ENCODE peak calls at places on chromosome 1, in six cellular contexts. C is adrenal gland, N is tibial nerve, U is H1, G is A549, W is ovary. K is an unnamed sample. For H3K9me3, the result is how much of the 10 kb centered on the place peaks cover.

GRCh38 chr1:231665046-231665445 is 38.5 kb downstream of the DISC1 start:
- DNase-seq in U (no peak), C (no peak), W (no peak), N (no peak), G (no peak), K (no peak)

GRCh38 chr1:209710098-209710497 is 5.5 kb downstream of the HSD11B1 start:
- DNase-seq in C (no peak), W (no peak), N (no peak), G (no peak), U (no peak), K (no peak)

GRCh38 chr1:45065083-45065482 is 53.0 kb downstream of the UROD start:
- DNase-seq in N (no peak), G (no peak), W (no peak), C (no peak), U (no peak), K (no peak)

GRCh38 chr1:56229183-56229582 is 350.2 kb downstream of the PLPP3 start:
- DNase-seq in U (no peak), W (no peak), G (no peak), C (no peak), N (no peak), K (no peak)

GRCh38 chr1:228430243-228430642 is 13.6 kb upstream of the TRIM17 start:
- DNase-seq in G (no peak), U (no peak), N (no peak), W (no peak), C (no peak), K (no peak)

GRCh38 chr1:162283657-162284056 is 93.0 kb downstream of the SPATA46 start:
- DNase-seq in N (no peak), U (no peak), C (no peak), G (no peak), W (no peak), K (no peak)

GRCh38 chr1:96524100-96524499 is 197.5 kb upstream of the PTBP2 start:
- DNase-seq in C (no peak), W (no peak), U (no peak), N (no peak), G (no peak), K (no peak)

GRCh38 chr1:244294825-244295224 is 156.9 kb downstream of the ADSS2 start:
- DNase-seq in W (no peak), N (no peak), C (no peak), U (no peak), G (no peak), K (no peak)

GRCh38 chr1:234214911-234215892 is 158.1 kb upstream of the COA6 start:
- DNase-seq in U (peak), N (no peak), W (no peak), G (no peak), C (no peak), K (no peak)

GRCh38 chr1:41368801-41369200 is 7.6 kb downstream of the FOXO6 start:
- DNase-seq in W (no peak), U (no peak), G (no peak), N (no peak), C (no peak), K (no peak)

GRCh38 chr1:163528710-163529348 is 207.1 kb downstream of the NUF2 start:
- DNase-seq in G (no peak), C (peak), N (no peak), U (no peak), W (peak), K (no peak)

GRCh38 chr1:203726417-203726867 is 38.5 kb upstream of the LAX1 start:
- DNase-seq in N (no peak), W (no peak), G (no peak), U (no peak), C (peak), K (no peak)

GRCh38 chr1:150507912-150508864 is at the start of gene ECM1:
- DNase-seq in W (peak), N (peak), C (peak), G (peak), U (no peak), K (no peak)
- H3K4me3 ChIP-seq in W (no peak), N (peak), C (peak), G (no peak), U (no peak), K (no peak)

DNA sequence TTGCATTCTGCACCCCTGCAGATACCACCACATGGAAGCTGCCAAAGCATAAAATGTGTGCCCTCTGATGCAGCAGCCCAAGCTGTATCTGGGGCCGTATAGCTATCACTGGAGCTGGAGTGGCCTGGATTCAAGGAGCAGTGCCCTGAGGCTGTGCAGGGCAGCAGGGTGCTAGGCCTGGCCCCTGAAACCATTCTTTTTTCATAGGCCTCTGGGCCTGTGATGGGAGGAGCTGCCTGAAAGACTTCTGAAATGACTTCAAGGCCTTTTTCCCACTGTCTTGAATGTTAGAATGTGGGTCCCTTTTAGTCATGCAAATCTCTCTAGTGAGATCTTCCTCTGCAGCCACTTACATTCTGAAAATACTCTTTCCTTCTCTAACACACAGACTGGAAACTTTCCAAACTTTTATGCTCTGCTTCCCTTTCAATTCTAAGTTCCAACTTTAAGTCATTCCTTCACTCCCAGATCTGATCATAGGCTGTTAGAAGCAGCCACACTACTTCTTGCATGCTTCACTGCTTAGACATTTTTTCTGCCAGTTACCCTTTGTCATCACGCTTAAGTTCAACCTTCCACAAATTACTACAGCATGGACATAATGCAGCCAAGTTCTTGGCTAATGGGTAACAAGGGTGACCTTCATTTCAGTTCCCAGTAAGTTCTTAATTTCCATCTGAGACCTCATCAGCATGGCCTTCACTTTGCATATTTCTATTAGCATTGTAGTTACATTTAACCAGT is 42.4 kb downstream of the DRAM2 start:
- DNase-seq in C (no peak), N (no peak), W (no peak), G (no peak), U (no peak), K (no peak)
- H3K9me3 ChIP-seq in C (under half), N (under half), W (under half), G (under half), U (under half), K (under half)

DNA sequence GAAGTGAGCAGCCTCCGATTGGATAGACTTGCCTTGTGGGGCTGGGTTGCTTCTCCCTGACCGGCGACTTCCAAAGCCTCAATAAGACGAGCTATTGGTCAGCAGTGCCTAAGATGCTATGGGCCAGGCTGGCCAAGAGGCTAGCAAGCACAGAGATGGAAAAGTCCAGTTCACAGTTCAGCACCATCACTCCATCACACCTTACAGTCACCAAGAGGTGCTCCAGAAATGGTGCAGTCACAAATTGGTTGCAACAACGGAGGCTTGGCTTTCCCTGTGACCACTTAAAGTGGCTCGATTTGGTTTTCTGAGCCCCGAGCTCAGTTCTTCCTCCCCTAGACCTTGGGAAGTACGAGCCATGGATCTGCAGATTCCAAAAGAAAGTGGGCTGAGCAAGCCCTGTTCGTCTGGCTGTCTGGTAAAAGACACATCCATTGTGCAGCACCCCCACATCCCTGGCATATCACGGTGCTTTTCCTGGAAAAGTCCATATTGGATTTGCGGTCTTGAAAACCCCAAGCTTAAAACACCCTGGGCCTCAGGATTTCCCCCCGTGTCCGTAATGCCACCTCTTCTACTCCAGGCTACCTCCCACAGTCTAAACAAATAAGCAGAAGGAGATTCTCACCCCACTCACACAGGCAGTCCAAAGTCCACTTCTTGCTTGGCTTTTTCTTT is 1.3 kb downstream of the SLAMF1 start:
- DNase-seq in N (no peak), G (no peak), C (no peak), U (no peak), W (no peak), K (no peak)
- H3K4me3 ChIP-seq in N (no peak), G (no peak), C (no peak), U (no peak), W (no peak), K (peak)

GRCh38 chr1:2906105-2906504 is 104.6 kb upstream of the TTC34 start:
- DNase-seq in U (no peak), W (no peak), C (no peak), G (no peak), N (no peak), K (no peak)
- H3K9me3 ChIP-seq in U (half or more), W (under half), C (under half), G (under half), N (under half), K (under half)

DNA sequence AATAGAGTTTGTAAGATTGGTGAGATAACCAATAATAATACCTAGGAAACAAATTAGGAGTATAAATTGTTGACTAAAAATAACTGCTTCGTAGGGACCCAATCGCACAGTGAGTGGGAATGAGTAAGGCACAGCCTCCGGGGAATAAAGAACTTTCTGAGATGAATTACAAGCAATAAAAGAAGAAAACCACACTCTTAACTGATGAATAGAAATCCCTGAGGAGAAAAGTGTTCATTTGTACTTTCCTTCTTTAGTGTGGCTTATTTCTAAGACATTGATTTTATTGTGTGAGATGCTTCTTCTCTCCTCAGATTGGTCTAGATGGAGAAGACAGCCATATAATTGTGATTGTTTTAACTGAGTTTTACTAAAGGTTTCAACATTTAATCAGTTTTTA is 443.4 kb upstream of the PRMT6 start:
- DNase-seq in W (no peak), G (no peak), U (no peak), C (no peak), N (no peak), K (no peak)
- H3K4me3 ChIP-seq in W (no peak), G (no peak), U (no peak), C (no peak), N (no peak), K (no peak)

GRCh38 chr1:54571326-54571725 is 23.3 kb downstream of the ACOT11 start:
- DNase-seq in G (no peak), N (no peak), C (no peak), W (no peak), U (no peak), K (no peak)
- H3K9me3 ChIP-seq in G (under half), N (under half), C (under half), W (under half), U (under half), K (under half)

DNA sequence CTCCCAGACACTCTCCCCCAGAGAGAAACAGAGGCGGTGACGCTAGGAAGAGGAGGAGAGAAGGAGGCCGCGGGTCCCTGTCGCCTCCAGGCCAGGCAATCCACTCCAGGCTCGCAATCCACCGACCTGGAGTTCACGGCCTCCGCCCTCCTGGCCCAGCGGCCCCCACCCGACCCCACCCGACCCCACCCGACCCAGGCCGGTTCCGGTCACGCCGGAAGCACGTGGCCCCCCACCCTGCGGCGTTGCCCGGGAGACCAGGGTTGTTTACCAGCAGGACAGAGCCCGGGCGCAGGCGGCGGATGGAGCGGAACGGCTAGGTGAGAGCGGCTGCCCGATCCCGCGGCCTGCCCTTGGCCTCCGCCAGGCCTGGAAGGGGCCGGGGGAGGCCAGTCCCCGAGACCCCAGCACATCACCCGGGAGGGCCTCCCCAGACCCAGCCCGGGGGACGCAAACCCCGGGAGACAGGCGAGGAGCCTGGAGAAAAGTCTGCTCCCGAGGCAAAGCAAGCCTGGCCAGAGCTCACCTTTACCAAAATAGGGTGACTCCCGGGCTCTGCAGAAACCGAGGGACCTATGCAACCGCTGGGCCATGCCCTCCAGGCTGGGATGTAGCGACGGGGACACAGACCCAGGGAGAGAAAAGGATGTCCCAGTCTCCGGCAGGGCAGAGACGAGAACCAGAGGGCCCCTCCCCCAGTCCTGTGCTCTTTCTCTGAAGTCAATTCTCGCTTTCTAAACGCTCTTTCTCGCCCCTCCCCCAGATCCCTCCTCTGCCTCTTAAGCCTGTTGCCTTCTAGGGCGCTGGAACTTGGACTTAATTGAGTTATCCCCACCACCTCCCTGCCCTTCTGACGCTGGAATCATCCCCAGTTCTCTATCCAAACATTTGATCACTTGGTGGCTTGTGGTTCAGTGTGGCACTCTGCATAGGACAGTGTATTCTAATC is at the start of the genes PLA2G2C and UBXN10:
- DNase-seq in U (peak), C (peak), N (no peak), G (no peak), W (peak), K (peak)
- H3K4me3 ChIP-seq in U (peak), C (peak), N (peak), G (no peak), W (peak), K (peak)

DNA sequence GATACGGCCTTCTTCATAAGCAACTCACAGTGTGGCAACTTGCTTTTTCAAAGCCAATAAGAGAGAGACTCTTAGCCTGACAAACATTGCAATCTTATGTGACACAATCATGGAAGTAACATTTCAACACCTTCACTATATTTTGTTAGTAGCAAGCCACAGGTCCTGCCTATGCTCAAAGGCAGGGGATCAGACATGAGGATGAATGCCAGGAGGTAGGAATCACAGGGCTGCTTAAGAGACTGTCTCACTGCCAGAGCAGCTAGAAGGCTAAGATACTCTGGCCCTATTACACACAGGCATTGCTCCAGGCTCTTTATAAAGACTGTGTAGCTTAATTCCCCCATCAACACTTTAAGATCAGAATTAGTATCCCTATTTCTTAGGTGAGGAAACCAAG is 236.2 kb upstream of the KAZN start:
- DNase-seq in G (no peak), U (no peak), W (no peak), N (no peak), C (no peak), K (no peak)
- H3K9me3 ChIP-seq in G (under half), U (under half), W (under half), N (under half), C (under half), K (under half)

DNA sequence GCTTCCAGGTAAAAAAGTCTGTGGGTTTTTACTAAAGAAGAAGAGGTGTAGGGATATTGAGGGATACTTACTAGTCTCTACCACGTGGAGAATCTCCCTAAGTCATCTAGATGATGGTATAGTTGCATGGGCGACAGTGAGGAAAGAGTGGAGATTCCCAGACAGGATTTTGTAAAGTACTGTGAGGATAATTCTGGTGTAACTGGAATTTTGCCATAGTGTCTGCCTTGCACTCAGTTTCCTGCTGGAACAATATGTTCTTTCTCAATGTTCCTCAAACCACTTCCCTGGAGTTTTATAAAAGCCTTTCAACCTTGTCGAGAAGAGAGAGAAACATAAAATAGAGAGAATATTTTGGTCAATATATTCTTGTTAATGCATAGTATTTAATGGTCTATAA is 95.1 kb upstream of the WLS start:
- DNase-seq in W (no peak), N (peak), G (no peak), C (no peak), U (no peak), K (no peak)
- H3K4me3 ChIP-seq in W (no peak), N (no peak), G (no peak), C (no peak), U (no peak), K (no peak)

K was measured in effector memory CD4-positive, alpha-beta T cell.